ENCODE peak calls at places on chromosomes 11 and 22, in six cellular contexts. A is AG04450, B is mesothelial cell of epicardium, M is mammary epithelial cell, L is neural crest cell, S is H9. Q is an unnamed sample.

GRCh38 chr11:96228472-96228871 is 114.5 kb downstream of the MAML2 start:
- DNase-seq in A (peak; percentile 88), B (peak; percentile 43), M (peak; percentile 86), L (no peak), S (no peak), Q (no peak)

GRCh38 chr11:66845876-66846212 is 2.6 kb downstream of the RCE1 start:
- DNase-seq in A (no peak), B (no peak), M (no peak), L (no peak), S (no peak), Q (no peak)

GRCh38 chr11:113664069-113664980 is 41.8 kb downstream of the TMPRSS5 start:
- DNase-seq in A (no peak), B (no peak), M (peak; percentile 85), L (no peak), S (no peak), Q (peak; percentile 68)

GRCh38 chr11:42462558-42463310 is 849.1 kb upstream of the API5 start:
- DNase-seq in A (no peak), B (no peak), M (peak; percentile 70), L (no peak), S (no peak), Q (peak; percentile 36)

GRCh38 chr11:77672276-77672675 is 34.7 kb upstream of the CLNS1A start:
- DNase-seq in A (peak; percentile 90), B (no peak), M (peak; percentile 38), L (no peak), S (no peak), Q (peak; percentile 89)

GRCh38 chr22:29073618-29074275 is 912 bp downstream of the KREMEN1 start:
- DNase-seq in A (no peak), B (peak; percentile 40), M (no peak), L (peak; percentile 37), S (peak; percentile 70), Q (no peak)

GRCh38 chr11:113675003-113675471 is 31.1 kb downstream of the TMPRSS5 start:
- DNase-seq in A (peak; percentile 32), B (no peak), M (peak; percentile 92), L (no peak), S (no peak), Q (peak; percentile 84)

GRCh38 chr22:35612903-35613302 is 4.2 kb downstream of the MB start:
- DNase-seq in A (no peak), B (no peak), M (no peak), L (no peak), S (no peak), Q (no peak)

GRCh38 chr11:46369458-46370152 is 11.9 kb upstream of the MDK start:
- DNase-seq in A (peak; percentile 46), B (no peak), M (peak; percentile 64), L (peak; percentile 76), S (peak; percentile 91), Q (no peak)

GRCh38 chr11:19738124-19738523 is 25.5 kb downstream of the NAV2 start:
- DNase-seq in A (no peak), B (no peak), M (no peak), L (no peak), S (no peak), Q (no peak)

GRCh38 chr22:25120093-25120561 is 79.5 kb upstream of the CRYBB3 start:
- DNase-seq in A (no peak), B (no peak), M (peak; percentile 76), L (no peak), S (peak; percentile 42), Q (no peak)

GRCh38 chr11:57917632-57918031 is 106.0 kb upstream of the OR9Q1 start:
- DNase-seq in A (no peak), B (no peak), M (no peak), L (no peak), S (no peak), Q (no peak)

DNA sequence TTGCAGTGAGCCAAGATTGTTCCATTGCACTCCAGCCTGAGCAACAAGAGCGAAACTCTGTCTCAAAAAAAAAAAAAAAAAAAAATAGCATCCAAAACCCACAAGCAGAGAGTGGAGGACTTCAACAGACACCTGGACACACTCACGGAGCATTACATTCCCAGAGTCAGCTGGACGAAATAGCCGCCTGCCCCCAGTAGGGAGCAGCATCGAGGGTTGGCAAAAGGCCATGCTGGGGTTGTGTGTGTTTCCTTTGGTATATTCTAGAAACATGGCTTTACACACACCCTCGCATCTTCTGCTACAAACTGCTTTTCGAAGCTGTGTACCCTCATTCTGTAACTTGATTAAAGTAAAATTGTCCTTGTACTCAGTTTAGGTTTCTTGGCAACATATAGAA is 5.3 kb downstream of the ADA2 start:
- DNase-seq in A (no peak), B (no peak), M (no peak), L (peak; percentile 22), S (peak; percentile 62), Q (no peak)
- TF ChIP-seq CTCF in A (peak; percentile 29), B (no peak), M (no peak), L (peak; percentile 50), S (peak; percentile 69), Q (peak; percentile 33)

GRCh38 chr11:130431806-130432205 is 3.4 kb upstream of the ADAMTS8 start:
- DNase-seq in A (no peak), B (no peak), M (no peak), L (no peak), S (no peak), Q (no peak)

GRCh38 chr11:130436171-130436570 is 7.8 kb upstream of the ADAMTS8 start:
- DNase-seq in A (no peak), B (no peak), M (no peak), L (no peak), S (no peak), Q (no peak)

GRCh38 chr11:130435671-130436070 is 7.3 kb upstream of the ADAMTS8 start:
- DNase-seq in A (no peak), B (no peak), M (peak; percentile 50), L (no peak), S (no peak), Q (no peak)

GRCh38 chr11:130433357-130433756 is 4.9 kb upstream of the ADAMTS8 start:
- DNase-seq in A (no peak), B (no peak), M (no peak), L (no peak), S (no peak), Q (no peak)

DNA sequence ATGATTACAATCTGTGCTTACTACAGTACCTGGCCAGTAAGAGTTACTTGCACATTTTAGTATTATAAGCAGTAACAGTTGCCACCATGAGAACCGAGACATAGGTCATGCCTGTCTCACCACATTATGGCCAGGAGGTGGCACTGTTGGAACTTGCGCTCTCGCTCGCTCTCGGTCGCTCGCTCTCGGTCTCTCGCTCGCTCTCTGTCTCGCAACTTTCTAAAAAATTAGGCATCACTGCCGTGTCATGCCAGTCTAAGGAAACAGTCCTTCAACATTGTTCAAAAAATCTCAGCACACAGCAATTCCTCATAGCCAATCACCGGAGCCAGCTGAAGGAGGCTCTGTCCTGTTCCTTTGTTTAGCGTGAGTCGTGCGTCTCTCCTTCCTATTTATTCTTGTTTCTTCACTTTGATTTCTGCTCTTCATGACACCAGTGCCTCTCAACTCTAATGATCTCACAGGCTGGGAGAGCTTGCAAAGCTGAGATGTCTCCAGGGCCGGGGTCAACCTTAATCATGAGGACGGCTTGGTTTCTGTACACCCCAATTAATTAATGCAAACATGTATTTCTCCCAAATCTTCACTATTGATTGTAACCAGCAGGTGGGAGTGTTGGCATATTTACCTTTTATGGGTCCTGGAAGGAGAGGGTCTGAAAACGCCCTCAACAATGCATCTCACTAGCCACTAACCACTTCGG is 6.3 kb upstream of the ADAMTS8 start:
- DNase-seq in A (no peak), B (no peak), M (peak; percentile 73), L (peak; percentile 71), S (peak; percentile 78), Q (no peak)
- TF ChIP-seq CTCF in A (peak; percentile 90), B (peak; percentile 95), M (peak; percentile 91), L (peak; percentile 74), S (peak; percentile 73), Q (peak; percentile 84)

DNA sequence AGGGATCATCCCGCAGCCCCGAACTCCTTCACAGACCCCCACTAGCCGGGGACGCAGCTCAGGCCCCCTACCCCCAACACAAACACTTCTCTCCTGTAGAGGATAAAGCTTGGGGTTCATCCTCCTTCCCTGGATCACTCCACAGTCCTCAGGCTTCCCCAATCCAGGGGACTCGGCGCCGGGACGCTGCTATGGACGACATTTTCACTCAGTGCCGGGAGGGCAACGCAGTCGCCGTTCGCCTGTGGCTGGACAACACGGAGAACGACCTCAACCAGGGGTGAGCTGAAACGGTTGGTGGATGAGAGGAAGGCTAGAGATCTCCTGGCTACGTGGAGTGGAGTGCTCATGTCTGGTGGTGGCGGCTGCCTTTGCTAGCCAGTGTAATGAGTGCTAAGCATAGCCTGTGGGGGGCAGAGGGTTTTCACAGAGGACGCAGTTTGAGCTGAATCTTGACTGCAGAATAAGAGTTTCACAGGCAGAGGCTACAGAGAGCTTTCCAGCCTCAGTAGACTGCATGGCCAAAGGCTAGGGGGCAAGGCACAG is 580 bp downstream of the ILK start:
- DNase-seq in A (no peak), B (no peak), M (peak; percentile 46), L (no peak), S (peak; percentile 49), Q (no peak)
- TF ChIP-seq CTCF in A (peak; percentile 35), B (no peak), M (no peak), L (peak; percentile 15), S (peak; percentile 8), Q (peak; percentile 43)

DNA sequence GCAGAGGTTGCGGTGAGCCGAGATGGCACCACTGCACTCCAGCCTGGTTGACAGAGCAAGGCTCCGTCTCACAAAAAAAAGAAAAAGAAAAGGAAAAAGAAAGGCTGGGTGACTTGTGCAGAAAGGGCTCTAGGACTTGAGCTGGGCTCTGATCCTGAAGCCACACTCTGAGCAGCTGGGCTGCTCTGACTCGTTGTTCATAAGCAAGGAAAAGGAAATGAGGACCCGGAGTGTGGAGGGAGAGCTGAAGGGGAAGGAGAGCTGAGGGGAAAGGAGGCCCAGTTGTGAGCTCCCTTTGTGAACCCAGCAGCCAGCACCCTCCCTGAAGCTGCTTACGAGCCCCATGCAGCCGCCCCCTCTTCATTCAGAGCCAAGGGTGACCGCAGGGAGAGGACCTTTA is 12.4 kb upstream of the SH3BP1 start:
- DNase-seq in A (no peak), B (no peak), M (no peak), L (no peak), S (no peak), Q (no peak)
- TF ChIP-seq CTCF in A (no peak), B (no peak), M (no peak), L (no peak), S (no peak), Q (no peak)

Q was measured in BJ.